ENCODE peak calls at places on chromosome 16, in eight cellular contexts. One of them, this sample, is unnamed.

GRCh38 chr16:13229039-13229438 is 327.6 kb downstream of the SHISA9 start:
- DNase-seq in Peyer's patch: no peak
- DNase-seq in esophagus muscularis mucosa: no peak
- DNase-seq in stomach: no peak
- DNase-seq in thyroid gland: no peak
- DNase-seq in spleen: no peak
- DNase-seq in ovary: no peak
- DNase-seq in body of pancreas: no peak
- DNase-seq in this sample: no peak

GRCh38 chr16:31382485-31383161 is 10.5 kb upstream of the ITGAD start:
- DNase-seq in Peyer's patch: peak
- DNase-seq in esophagus muscularis mucosa: peak
- DNase-seq in stomach: peak
- DNase-seq in thyroid gland: peak
- DNase-seq in spleen: peak
- DNase-seq in ovary: no peak
- DNase-seq in body of pancreas: peak
- DNase-seq in this sample: peak

GRCh38 chr16:22732315-22732840 is 81.6 kb upstream of the HS3ST2 start:
- DNase-seq in Peyer's patch: no peak
- DNase-seq in esophagus muscularis mucosa: no peak
- DNase-seq in stomach: no peak
- DNase-seq in thyroid gland: no peak
- DNase-seq in spleen: no peak
- DNase-seq in ovary: no peak
- DNase-seq in body of pancreas: no peak
- DNase-seq in this sample: no peak

GRCh38 chr16:57383276-57384247 is 11.3 kb downstream of the CX3CL1 start:
- DNase-seq in Peyer's patch: no peak
- DNase-seq in esophagus muscularis mucosa: no peak
- DNase-seq in stomach: no peak
- DNase-seq in thyroid gland: no peak
- DNase-seq in spleen: no peak
- DNase-seq in ovary: no peak
- DNase-seq in body of pancreas: no peak
- DNase-seq in this sample: peak

GRCh38 chr16:56312556-56312955 is 112.8 kb downstream of the AMFR start:
- DNase-seq in Peyer's patch: no peak
- DNase-seq in esophagus muscularis mucosa: no peak
- DNase-seq in stomach: no peak
- DNase-seq in thyroid gland: no peak
- DNase-seq in spleen: peak
- DNase-seq in ovary: no peak
- DNase-seq in body of pancreas: no peak
- DNase-seq in this sample: no peak

GRCh38 chr16:70438325-70438982 is 446 bp downstream of the ST3GAL2 start:
- DNase-seq in Peyer's patch: no peak
- DNase-seq in esophagus muscularis mucosa: no peak
- DNase-seq in stomach: no peak
- DNase-seq in thyroid gland: peak
- DNase-seq in spleen: peak
- DNase-seq in ovary: peak
- DNase-seq in body of pancreas: peak
- DNase-seq in this sample: peak

GRCh38 chr16:278863-279366 is 1.5 kb upstream of the ARHGDIG start:
- DNase-seq in Peyer's patch: no peak
- DNase-seq in esophagus muscularis mucosa: no peak
- DNase-seq in stomach: peak
- DNase-seq in thyroid gland: peak
- DNase-seq in spleen: no peak
- DNase-seq in ovary: no peak
- DNase-seq in body of pancreas: peak
- DNase-seq in this sample: peak

GRCh38 chr16:11079657-11080187 is 135.4 kb downstream of the CLEC16A start:
- DNase-seq in Peyer's patch: no peak
- DNase-seq in esophagus muscularis mucosa: no peak
- DNase-seq in stomach: no peak
- DNase-seq in thyroid gland: no peak
- DNase-seq in spleen: no peak
- DNase-seq in ovary: no peak
- DNase-seq in body of pancreas: no peak
- DNase-seq in this sample: no peak

GRCh38 chr16:4261557-4262172 is 11.2 kb downstream of the TFAP4 start:
- DNase-seq in Peyer's patch: no peak
- DNase-seq in esophagus muscularis mucosa: no peak
- DNase-seq in stomach: no peak
- DNase-seq in thyroid gland: no peak
- DNase-seq in spleen: no peak
- DNase-seq in ovary: peak
- DNase-seq in body of pancreas: peak
- DNase-seq in this sample: peak

GRCh38 chr16:11201498-11202259 is 54.3 kb downstream of the SOCS1 start:
- DNase-seq in Peyer's patch: no peak
- DNase-seq in esophagus muscularis mucosa: no peak
- DNase-seq in stomach: peak
- DNase-seq in thyroid gland: no peak
- DNase-seq in spleen: no peak
- DNase-seq in ovary: no peak
- DNase-seq in body of pancreas: no peak
- DNase-seq in this sample: peak

GRCh38 chr16:66008136-66008535 is 358.4 kb upstream of the CDH5 start:
- DNase-seq in Peyer's patch: no peak
- DNase-seq in esophagus muscularis mucosa: no peak
- DNase-seq in stomach: no peak
- DNase-seq in thyroid gland: no peak
- DNase-seq in spleen: no peak
- DNase-seq in ovary: no peak
- DNase-seq in body of pancreas: no peak
- DNase-seq in this sample: no peak

GRCh38 chr16:76668207-76668725 is 391.1 kb downstream of the CNTNAP4 start:
- DNase-seq in Peyer's patch: no peak
- DNase-seq in esophagus muscularis mucosa: no peak
- DNase-seq in stomach: no peak
- DNase-seq in thyroid gland: no peak
- DNase-seq in spleen: no peak
- DNase-seq in ovary: no peak
- DNase-seq in body of pancreas: no peak
- DNase-seq in this sample: peak

GRCh38 chr16:74652249-74652648 is 14.4 kb downstream of the RFWD3 start:
- DNase-seq in Peyer's patch: no peak
- DNase-seq in esophagus muscularis mucosa: no peak
- DNase-seq in stomach: no peak
- DNase-seq in thyroid gland: no peak
- DNase-seq in spleen: no peak
- DNase-seq in ovary: no peak
- DNase-seq in body of pancreas: no peak
- DNase-seq in this sample: no peak

GRCh38 chr16:72203401-72203800 is 31.4 kb upstream of the PMFBP1 start:
- DNase-seq in Peyer's patch: no peak
- DNase-seq in esophagus muscularis mucosa: no peak
- DNase-seq in stomach: no peak
- DNase-seq in thyroid gland: no peak
- DNase-seq in spleen: no peak
- DNase-seq in ovary: no peak
- DNase-seq in body of pancreas: no peak
- DNase-seq in this sample: no peak

GRCh38 chr16:57761957-57762356 is 26.4 kb downstream of the KATNB1 start:
- DNase-seq in Peyer's patch: no peak
- DNase-seq in esophagus muscularis mucosa: no peak
- DNase-seq in stomach: no peak
- DNase-seq in thyroid gland: no peak
- DNase-seq in spleen: no peak
- DNase-seq in ovary: no peak
- DNase-seq in body of pancreas: no peak
- DNase-seq in this sample: no peak

GRCh38 chr16:71185366-71185765 is 45.2 kb downstream of the HYDIN start:
- DNase-seq in Peyer's patch: no peak
- DNase-seq in esophagus muscularis mucosa: no peak
- DNase-seq in stomach: no peak
- DNase-seq in thyroid gland: no peak
- DNase-seq in spleen: no peak
- DNase-seq in ovary: no peak
- DNase-seq in body of pancreas: no peak
- DNase-seq in this sample: no peak

GRCh38 chr16:85553436-85554113 is 59.5 kb upstream of the GSE1 start:
- DNase-seq in Peyer's patch: peak
- DNase-seq in esophagus muscularis mucosa: no peak
- DNase-seq in stomach: peak
- DNase-seq in thyroid gland: peak
- DNase-seq in spleen: peak
- DNase-seq in ovary: peak
- DNase-seq in body of pancreas: peak
- DNase-seq in this sample: peak

GRCh38 chr16:57998484-57998883 is 2.0 kb downstream of the ZNF319 start:
- DNase-seq in Peyer's patch: peak
- DNase-seq in esophagus muscularis mucosa: no peak
- DNase-seq in stomach: peak
- DNase-seq in thyroid gland: no peak
- DNase-seq in spleen: peak
- DNase-seq in ovary: no peak
- DNase-seq in body of pancreas: no peak
- DNase-seq in this sample: peak

DNA sequence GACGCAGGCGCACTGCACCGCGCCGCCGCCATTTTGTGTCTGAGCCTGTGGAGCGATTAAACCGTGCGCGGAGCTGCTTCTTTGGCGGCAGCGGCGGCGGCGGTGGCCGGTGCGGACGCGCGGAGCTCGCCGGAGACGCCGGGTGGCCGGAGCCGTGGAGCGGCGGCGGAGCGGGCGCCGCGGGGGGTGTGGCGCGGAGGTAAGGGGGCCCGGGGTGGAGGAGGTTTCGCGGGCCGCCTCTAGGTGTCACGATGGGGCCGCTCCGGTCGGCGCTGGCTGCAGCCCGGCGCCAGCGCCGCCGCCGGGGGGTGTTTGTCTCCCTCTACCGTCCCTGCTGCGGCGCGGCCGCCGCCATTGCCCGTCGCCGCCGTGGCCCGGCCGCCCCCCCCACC is at the start of gene CTCF:
- DNase-seq in Peyer's patch: peak
- DNase-seq in esophagus muscularis mucosa: no peak
- DNase-seq in stomach: peak
- DNase-seq in thyroid gland: peak
- DNase-seq in spleen: peak
- DNase-seq in ovary: peak
- DNase-seq in body of pancreas: peak
- DNase-seq in this sample: peak
- TF ChIP-seq POLR2A in Peyer's patch: no peak
- TF ChIP-seq POLR2A in esophagus muscularis mucosa: no peak
- TF ChIP-seq POLR2A in stomach: no peak
- TF ChIP-seq POLR2A in thyroid gland: no peak
- TF ChIP-seq POLR2A in spleen: no peak
- TF ChIP-seq POLR2A in ovary: no peak
- TF ChIP-seq POLR2A in body of pancreas: no peak
- TF ChIP-seq POLR2A in this sample: no peak

GRCh38 chr16:23908790-23909189 is 73.0 kb downstream of the PRKCB start:
- DNase-seq in Peyer's patch: no peak
- DNase-seq in esophagus muscularis mucosa: no peak
- DNase-seq in stomach: no peak
- DNase-seq in thyroid gland: no peak
- DNase-seq in spleen: no peak
- DNase-seq in ovary: no peak
- DNase-seq in body of pancreas: no peak
- DNase-seq in this sample: no peak

GRCh38 chr16:23909792-23910418 is 74.1 kb downstream of the PRKCB start:
- DNase-seq in Peyer's patch: no peak
- DNase-seq in esophagus muscularis mucosa: no peak
- DNase-seq in stomach: no peak
- DNase-seq in thyroid gland: no peak
- DNase-seq in spleen: no peak
- DNase-seq in ovary: no peak
- DNase-seq in body of pancreas: no peak
- DNase-seq in this sample: no peak

GRCh38 chr16:23905027-23905426 is 69.2 kb downstream of the PRKCB start:
- DNase-seq in Peyer's patch: no peak
- DNase-seq in esophagus muscularis mucosa: no peak
- DNase-seq in stomach: no peak
- DNase-seq in thyroid gland: peak
- DNase-seq in spleen: no peak
- DNase-seq in ovary: no peak
- DNase-seq in body of pancreas: no peak
- DNase-seq in this sample: no peak

GRCh38 chr16:23907903-23908302 is 72.1 kb downstream of the PRKCB start:
- DNase-seq in Peyer's patch: no peak
- DNase-seq in esophagus muscularis mucosa: no peak
- DNase-seq in stomach: no peak
- DNase-seq in thyroid gland: no peak
- DNase-seq in spleen: no peak
- DNase-seq in ovary: no peak
- DNase-seq in body of pancreas: no peak
- DNase-seq in this sample: no peak

GRCh38 chr16:23907457-23907902 is 71.7 kb downstream of the PRKCB start:
- DNase-seq in Peyer's patch: no peak
- DNase-seq in esophagus muscularis mucosa: no peak
- DNase-seq in stomach: no peak
- DNase-seq in thyroid gland: no peak
- DNase-seq in spleen: no peak
- DNase-seq in ovary: no peak
- DNase-seq in body of pancreas: no peak
- DNase-seq in this sample: peak
- TF ChIP-seq POLR2A in Peyer's patch: no peak
- TF ChIP-seq POLR2A in esophagus muscularis mucosa: no peak
- TF ChIP-seq POLR2A in stomach: no peak
- TF ChIP-seq POLR2A in thyroid gland: no peak
- TF ChIP-seq POLR2A in spleen: no peak
- TF ChIP-seq POLR2A in ovary: no peak
- TF ChIP-seq POLR2A in body of pancreas: no peak
- TF ChIP-seq POLR2A in this sample: no peak

DNA sequence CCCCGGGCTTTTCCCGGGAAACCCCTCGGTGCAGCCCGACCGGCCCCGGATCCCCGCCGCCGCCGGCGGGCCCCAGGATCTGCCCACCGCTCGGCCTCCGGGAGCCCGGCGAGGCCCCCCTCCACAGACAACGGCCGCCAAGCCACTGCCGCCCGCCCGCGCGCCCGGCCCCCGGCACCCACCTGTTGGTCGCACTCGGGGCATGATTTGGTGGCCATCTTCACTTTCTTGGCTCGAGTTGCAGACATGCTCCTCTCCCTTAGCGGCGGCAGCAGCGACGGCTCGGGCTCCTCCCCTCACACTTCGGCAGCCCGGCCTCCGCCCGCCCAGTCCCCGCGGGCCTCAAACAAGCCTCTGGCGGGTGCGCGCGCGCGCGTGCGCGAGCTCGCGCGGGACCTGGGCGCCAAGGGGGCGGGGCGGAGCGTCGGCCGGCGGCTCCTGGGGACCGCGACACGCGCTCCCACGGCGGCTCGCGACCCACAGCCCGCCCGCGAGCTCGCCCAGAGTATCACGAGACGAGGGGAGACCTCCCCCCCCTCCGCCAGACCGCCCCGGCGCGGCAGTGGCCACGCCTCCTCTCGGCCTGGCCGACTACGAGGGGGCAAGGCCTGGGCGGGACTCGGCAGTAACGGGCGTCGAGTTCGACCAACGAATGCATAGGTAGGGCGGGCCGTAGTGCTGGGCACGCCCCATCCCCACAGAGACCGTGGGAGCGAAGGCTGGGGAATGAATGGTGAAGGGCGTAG is at the start of gene C16orf87:
- DNase-seq in Peyer's patch: peak
- DNase-seq in esophagus muscularis mucosa: peak
- DNase-seq in stomach: peak
- DNase-seq in thyroid gland: peak
- DNase-seq in spleen: peak
- DNase-seq in ovary: peak
- DNase-seq in body of pancreas: peak
- DNase-seq in this sample: peak
- TF ChIP-seq POLR2A in Peyer's patch: peak
- TF ChIP-seq POLR2A in esophagus muscularis mucosa: no peak
- TF ChIP-seq POLR2A in stomach: no peak
- TF ChIP-seq POLR2A in thyroid gland: no peak
- TF ChIP-seq POLR2A in spleen: no peak
- TF ChIP-seq POLR2A in ovary: peak
- TF ChIP-seq POLR2A in body of pancreas: peak
- TF ChIP-seq POLR2A in this sample: peak

GRCh38 chr16:88759245-88759975 is 25.6 kb downstream of the PIEZO1 start:
- DNase-seq in Peyer's patch: no peak
- DNase-seq in esophagus muscularis mucosa: no peak
- DNase-seq in stomach: peak
- DNase-seq in thyroid gland: peak
- DNase-seq in spleen: peak
- DNase-seq in ovary: peak
- DNase-seq in body of pancreas: no peak
- DNase-seq in this sample: peak
- TF ChIP-seq POLR2A in Peyer's patch: no peak
- TF ChIP-seq POLR2A in esophagus muscularis mucosa: no peak
- TF ChIP-seq POLR2A in stomach: no peak
- TF ChIP-seq POLR2A in thyroid gland: no peak
- TF ChIP-seq POLR2A in spleen: no peak
- TF ChIP-seq POLR2A in ovary: no peak
- TF ChIP-seq POLR2A in body of pancreas: no peak
- TF ChIP-seq POLR2A in this sample: no peak

This sample was measured in erythroblast.